ENCODE peak calls at places on chromosomes 6 and 20, in four cellular contexts. One of them, this sample, is unnamed.

GRCh38 chr6:87088076-87088475 is 6.8 kb downstream of the CGA start:
- DNase-seq in HEK293T: no peak
- DNase-seq in K562: no peak
- DNase-seq in HepG2: no peak
- DNase-seq in this sample: no peak

GRCh38 chr6:133547136-133547535 is 306.0 kb downstream of the EYA4 start:
- DNase-seq in HEK293T: no peak
- DNase-seq in K562: no peak
- DNase-seq in HepG2: no peak
- DNase-seq in this sample: no peak

GRCh38 chr6:27178001-27178730 is 69.3 kb upstream of the PRSS16 start:
- DNase-seq in HEK293T: no peak
- DNase-seq in K562: no peak
- DNase-seq in HepG2: peak
- DNase-seq in this sample: peak

GRCh38 chr20:2692886-2693285 is 306 bp downstream of the EBF4 start:
- DNase-seq in HEK293T: peak
- DNase-seq in K562: peak
- DNase-seq in HepG2: no peak
- DNase-seq in this sample: no peak

GRCh38 chr20:35616465-35617396 is 1.1 kb downstream of the SPAG4 start:
- DNase-seq in HEK293T: peak
- DNase-seq in K562: peak
- DNase-seq in HepG2: peak
- DNase-seq in this sample: peak

GRCh38 chr6:29516108-29516507 is 28.4 kb upstream of the MAS1L start:
- DNase-seq in HEK293T: peak
- DNase-seq in K562: no peak
- DNase-seq in HepG2: no peak
- DNase-seq in this sample: no peak

GRCh38 chr6:122014961-122015360 is 384.5 kb upstream of the HSF2 start:
- DNase-seq in HEK293T: no peak
- DNase-seq in K562: no peak
- DNase-seq in HepG2: no peak
- DNase-seq in this sample: no peak

GRCh38 chr20:25252686-25253421 is 5.0 kb downstream of the PYGB start:
- DNase-seq in HEK293T: no peak
- DNase-seq in K562: no peak
- DNase-seq in HepG2: no peak
- DNase-seq in this sample: no peak

GRCh38 chr6:143498428-143498827 is 13.1 kb downstream of the FUCA2 start:
- DNase-seq in HEK293T: no peak
- DNase-seq in K562: no peak
- DNase-seq in HepG2: no peak
- DNase-seq in this sample: no peak

GRCh38 chr6:31723245-31723979 is at the start of gene MPIG6B:
- DNase-seq in HEK293T: no peak
- DNase-seq in K562: no peak
- DNase-seq in HepG2: no peak
- DNase-seq in this sample: no peak

GRCh38 chr6:90097357-90097756 is 199.3 kb downstream of the BACH2 start:
- DNase-seq in HEK293T: no peak
- DNase-seq in K562: no peak
- DNase-seq in HepG2: no peak
- DNase-seq in this sample: no peak

GRCh38 chr6:20310185-20310584 is 91.5 kb upstream of the E2F3 start:
- DNase-seq in HEK293T: no peak
- DNase-seq in K562: no peak
- DNase-seq in HepG2: no peak
- DNase-seq in this sample: no peak

GRCh38 chr20:61639200-61639599 is 387.1 kb downstream of the CDH4 start:
- DNase-seq in HEK293T: no peak
- DNase-seq in K562: no peak
- DNase-seq in HepG2: no peak
- DNase-seq in this sample: no peak

GRCh38 chr6:83097675-83098074 is 30.2 kb downstream of the DOP1A start:
- DNase-seq in HEK293T: no peak
- DNase-seq in K562: no peak
- DNase-seq in HepG2: no peak
- DNase-seq in this sample: no peak

GRCh38 chr6:17015551-17016381 is 86.1 kb upstream of the STMND1 start:
- DNase-seq in HEK293T: no peak
- DNase-seq in K562: no peak
- DNase-seq in HepG2: no peak
- DNase-seq in this sample: peak

GRCh38 chr6:107730106-107730505 is 94.0 kb downstream of the SCML4 start:
- DNase-seq in HEK293T: no peak
- DNase-seq in K562: no peak
- DNase-seq in HepG2: no peak
- DNase-seq in this sample: no peak

GRCh38 chr6:135173989-135174484 is 7.1 kb upstream of the MYB start:
- DNase-seq in HEK293T: no peak
- DNase-seq in K562: no peak
- DNase-seq in HepG2: no peak
- DNase-seq in this sample: no peak

GRCh38 chr6:112939543-112939942 is 592.4 kb downstream of the RFPL4B start:
- DNase-seq in HEK293T: no peak
- DNase-seq in K562: no peak
- DNase-seq in HepG2: no peak
- DNase-seq in this sample: no peak

GRCh38 chr20:48621256-48622078 is 206.3 kb downstream of the PREX1 start:
- DNase-seq in HEK293T: no peak
- DNase-seq in K562: peak
- DNase-seq in HepG2: no peak
- DNase-seq in this sample: no peak

GRCh38 chr6:145075425-145075824 is 659.9 kb downstream of the EPM2A start:
- DNase-seq in HEK293T: no peak
- DNase-seq in K562: no peak
- DNase-seq in HepG2: no peak
- DNase-seq in this sample: no peak

GRCh38 chr6:150072201-150072600 is 3.3 kb upstream of the ULBP3 start:
- DNase-seq in HEK293T: peak
- DNase-seq in K562: peak
- DNase-seq in HepG2: peak
- DNase-seq in this sample: no peak

GRCh38 chr6:158999154-158999668 is 791 bp downstream of the RSPH3 start:
- DNase-seq in HEK293T: no peak
- DNase-seq in K562: no peak
- DNase-seq in HepG2: no peak
- DNase-seq in this sample: no peak

DNA sequence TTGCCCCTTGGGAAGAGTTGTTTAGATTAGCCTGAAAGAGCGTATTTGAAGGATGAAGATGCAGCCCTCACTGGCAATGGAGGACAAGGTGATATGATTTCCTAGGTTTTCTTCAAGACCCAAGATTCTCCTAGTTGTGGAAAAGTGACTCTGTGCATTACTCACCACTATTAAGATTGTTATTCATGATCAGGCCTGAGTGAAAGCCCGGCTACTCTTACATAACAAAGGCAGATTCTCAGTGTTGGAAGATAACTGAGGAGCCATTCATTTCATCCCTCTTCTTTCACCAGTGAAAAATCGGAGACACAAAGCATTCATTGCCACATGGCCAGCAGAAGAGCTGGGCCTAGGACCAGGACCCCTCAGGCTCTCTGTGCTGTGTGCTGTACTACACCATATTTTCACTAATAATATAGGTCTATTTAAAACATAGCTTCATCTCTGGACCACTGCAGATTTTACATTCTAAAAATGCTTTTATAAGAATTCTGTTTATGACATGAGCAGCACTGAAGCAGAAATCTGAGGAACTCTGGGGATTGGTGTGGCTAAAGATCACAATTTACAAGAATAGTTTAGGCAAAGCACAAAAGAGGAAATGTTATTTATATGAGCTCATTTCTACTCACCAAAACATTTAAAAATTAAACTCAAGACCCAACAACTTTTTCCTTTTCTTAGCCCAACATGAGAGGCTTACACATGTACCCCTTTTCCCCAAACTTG is 181.9 kb upstream of the CCN2 start:
- DNase-seq in HEK293T: no peak
- DNase-seq in K562: no peak
- DNase-seq in HepG2: no peak
- DNase-seq in this sample: no peak
- TF ChIP-seq ELF4 in HEK293T: no peak
- TF ChIP-seq ELF4 in K562: no peak
- TF ChIP-seq ELF4 in HepG2: no peak
- TF ChIP-seq ELF4 in this sample: no peak

GRCh38 chr6:168132531-168133184 is 53.6 kb upstream of the FRMD1 start:
- DNase-seq in HEK293T: peak
- DNase-seq in K562: peak
- DNase-seq in HepG2: peak
- DNase-seq in this sample: peak
- TF ChIP-seq ELF4 in HEK293T: no peak
- TF ChIP-seq ELF4 in K562: no peak
- TF ChIP-seq ELF4 in HepG2: no peak
- TF ChIP-seq ELF4 in this sample: no peak

GRCh38 chr20:47419953-47420352 is 63.5 kb upstream of the ZMYND8 start:
- DNase-seq in HEK293T: no peak
- DNase-seq in K562: no peak
- DNase-seq in HepG2: no peak
- DNase-seq in this sample: no peak
- TF ChIP-seq ELF4 in HEK293T: no peak
- TF ChIP-seq ELF4 in K562: no peak
- TF ChIP-seq ELF4 in HepG2: no peak
- TF ChIP-seq ELF4 in this sample: no peak

DNA sequence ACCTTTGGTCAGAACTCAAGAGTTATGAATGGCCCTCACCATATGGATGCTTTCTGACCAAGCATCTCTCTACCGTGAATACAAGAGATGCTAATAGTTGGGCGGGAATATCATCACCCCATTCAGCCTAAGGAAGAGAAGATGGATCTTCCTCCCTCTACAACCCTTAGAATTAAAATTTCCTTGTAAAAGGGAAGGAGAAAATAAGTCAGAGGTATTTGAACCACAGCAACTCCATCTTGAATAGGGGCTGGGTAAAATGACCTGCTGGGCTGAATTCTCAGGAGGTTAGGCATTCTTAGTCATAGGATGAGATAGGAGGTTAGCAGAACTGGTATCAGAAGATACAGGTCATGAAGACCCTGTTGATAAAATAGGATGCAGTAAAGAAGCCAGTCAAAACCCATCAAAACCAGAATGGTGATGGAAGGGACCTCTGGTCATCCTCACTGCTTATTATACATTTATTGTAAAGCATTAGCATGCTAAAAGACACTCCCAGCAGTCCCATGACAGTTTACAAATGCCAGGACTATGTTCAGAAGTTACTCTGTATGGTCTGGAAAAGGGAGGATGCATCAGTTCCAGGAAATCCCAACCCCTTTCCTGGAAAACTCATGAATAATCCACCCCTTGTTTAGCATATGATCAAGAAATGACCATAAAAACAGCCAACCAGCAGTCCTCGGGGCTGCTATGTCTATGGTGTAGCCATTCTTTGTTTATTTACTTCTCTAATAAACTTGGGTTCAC is 101.2 kb downstream of the DTNBP1 start:
- DNase-seq in HEK293T: no peak
- DNase-seq in K562: no peak
- DNase-seq in HepG2: no peak
- DNase-seq in this sample: no peak
- TF ChIP-seq ELF4 in HEK293T: no peak
- TF ChIP-seq ELF4 in K562: no peak
- TF ChIP-seq ELF4 in HepG2: no peak
- TF ChIP-seq ELF4 in this sample: no peak

This sample was measured in WTC11.